ENCODE peak calls at places on chromosomes 11 and 22, in six cellular contexts. E is T-helper 2 cell; Z is T-helper 1 cell; M is stimulated activated CD4-positive, alpha-beta T cell treated with anti-CD3 and anti-CD28 coated beads, Interleukin-1b, Interleukin-23, amount 100 ng/mL, for 24 hours; I is lower lobe of right lung; R is activated CD8-positive, alpha-beta memory T cell treated with anti-CD3 and anti-CD28 coated beads for 48 hours. Y is an unnamed sample.

GRCh38 chr11:8765294-8765693 is 82.7 kb downstream of the RPL27A start:
- DNase-seq in E (no peak), Z (no peak), M (no peak), I (no peak), R (no peak), Y (no peak)

GRCh38 chr22:27377901-27378300 is 423.7 kb downstream of the MN1 start:
- DNase-seq in E (no peak), Z (no peak), M (no peak), I (no peak), R (no peak), Y (no peak)

GRCh38 chr11:89163686-89164085 is 14.0 kb upstream of the TYR start:
- DNase-seq in E (no peak), Z (no peak), M (no peak), I (no peak), R (no peak), Y (no peak)

GRCh38 chr11:108958446-108959123 is 293.7 kb downstream of the DDX10 start:
- DNase-seq in E (no peak), Z (no peak), M (no peak), I (no peak), R (no peak), Y (no peak)

GRCh38 chr11:44149651-44150050 is 54.2 kb downstream of the EXT2 start:
- DNase-seq in E (no peak), Z (no peak), M (no peak), I (no peak), R (no peak), Y (no peak)

GRCh38 chr11:64525711-64526110 is 65.3 kb upstream of the SLC22A12 start:
- DNase-seq in E (no peak), Z (no peak), M (no peak), I (no peak), R (no peak), Y (peak)

GRCh38 chr22:45620707-45621106 is 50.9 kb upstream of the ATXN10 start:
- DNase-seq in E (no peak), Z (no peak), M (no peak), I (no peak), R (no peak), Y (no peak)

GRCh38 chr11:109247071-109247470 is 174.9 kb upstream of the C11orf87 start:
- DNase-seq in E (no peak), Z (no peak), M (no peak), I (no peak), R (no peak), Y (no peak)

GRCh38 chr22:42994917-42995562 is 19.9 kb downstream of the PACSIN2 start:
- DNase-seq in E (no peak), Z (no peak), M (no peak), I (peak), R (no peak), Y (no peak)

GRCh38 chr22:32422062-32422461 is 10.0 kb upstream of the RTCB start:
- DNase-seq in E (no peak), Z (no peak), M (no peak), I (no peak), R (no peak), Y (no peak)

GRCh38 chr11:100682247-100682969 is 4.7 kb upstream of the ARHGAP42 start:
- DNase-seq in E (no peak), Z (no peak), M (no peak), I (no peak), R (no peak), Y (no peak)

GRCh38 chr11:61683961-61684869 is 4.0 kb downstream of the DAGLA start:
- DNase-seq in E (peak), Z (no peak), M (no peak), I (no peak), R (no peak), Y (no peak)

GRCh38 chr11:35096737-35097136 is 42.2 kb upstream of the CD44 start:
- DNase-seq in E (no peak), Z (no peak), M (no peak), I (no peak), R (no peak), Y (no peak)

GRCh38 chr11:17593466-17594245 is 46.6 kb downstream of the OTOG start:
- DNase-seq in E (no peak), Z (no peak), M (no peak), I (no peak), R (no peak), Y (peak)

Y was measured in upper lobe of right lung.